ENCODE peak calls at places on chromosomes 2 and 18, in five cellular contexts. Q is transverse colon, O is fibroblast of the aortic adventitia, W is iris pigment epithelial cell, V is lung. F is an unnamed sample.

GRCh38 chr2:42854207-42854818 is 61.9 kb upstream of the HAAO start:
- DNase-seq in Q (peak), O (peak), W (no peak), V (no peak), F (no peak)

GRCh38 chr18:11946756-11947155 is 34.6 kb upstream of the IMPA2 start:
- DNase-seq in Q (no peak), O (peak), W (peak), V (no peak), F (no peak)

GRCh38 chr2:233482616-233483015 is 84.0 kb downstream of the USP40 start:
- DNase-seq in Q (no peak), O (no peak), W (no peak), V (peak), F (no peak)

GRCh38 chr2:236176951-236177350 is 8.8 kb upstream of the GBX2 start:
- DNase-seq in Q (no peak), O (no peak), W (no peak), V (no peak), F (no peak)

GRCh38 chr2:134863446-134863845 is 25.0 kb downstream of the ACMSD start:
- DNase-seq in Q (no peak), O (no peak), W (no peak), V (no peak), F (no peak)

GRCh38 chr2:176368349-176368748 is 99.1 kb downstream of the MTX2 start:
- DNase-seq in Q (no peak), O (no peak), W (no peak), V (no peak), F (no peak)

GRCh38 chr2:214069254-214069653 is 341.6 kb upstream of the VWC2L start:
- DNase-seq in Q (no peak), O (peak), W (peak), V (no peak), F (no peak)

GRCh38 chr18:60232541-60232940 is 140.0 kb downstream of the MC4R start:
- DNase-seq in Q (no peak), O (peak), W (peak), V (no peak), F (no peak)

GRCh38 chr2:170815746-170816498 is 765 bp upstream of the GAD1 start:
- DNase-seq in Q (peak), O (peak), W (peak), V (peak), F (peak)

GRCh38 chr2:113922784-113923183 is 32.9 kb downstream of the ACTR3 start:
- DNase-seq in Q (no peak), O (no peak), W (no peak), V (no peak), F (no peak)

GRCh38 chr18:5970032-5970431 is 74.7 kb upstream of the TMEM200C start:
- DNase-seq in Q (peak), O (no peak), W (no peak), V (no peak), F (no peak)

F was measured in NAMALWA.